ENCODE peak calls at places on chromosome 20, in six cellular contexts. One of them, this sample, is unnamed.
A peak's percentile ranks its signal among the peaks of the same experiment; 100 is the strongest.

GRCh38 chr20:24910461-24910860 is 38.6 kb upstream of the CST7 start:
- DNase-seq in brain microvascular endothelial cell: no peak
- DNase-seq in tibial artery: no peak
- DNase-seq in GM12865: no peak
- DNase-seq in AG20443: no peak
- DNase-seq in endodermal cell: peak; percentile 39
- DNase-seq in this sample: no peak

GRCh38 chr20:20864346-20865096 is 152.1 kb upstream of the RALGAPA2 start:
- DNase-seq in brain microvascular endothelial cell: no peak
- DNase-seq in AG20443: peak; percentile 23
- DNase-seq in GM12865: no peak
- DNase-seq in endodermal cell: no peak
- DNase-seq in tibial artery: no peak
- DNase-seq in this sample: no peak

GRCh38 chr20:37990571-37991151 is 42.6 kb downstream of the TTI1 start:
- DNase-seq in GM12865: peak; percentile 93
- DNase-seq in brain microvascular endothelial cell: peak; percentile 84
- DNase-seq in tibial artery: no peak
- DNase-seq in AG20443: peak; percentile 78
- DNase-seq in endodermal cell: no peak
- DNase-seq in this sample: peak; percentile 89

GRCh38 chr20:62636446-62636845 is 5.9 kb upstream of the SLCO4A1 start:
- DNase-seq in brain microvascular endothelial cell: no peak
- DNase-seq in GM12865: no peak
- DNase-seq in AG20443: no peak
- DNase-seq in endodermal cell: no peak
- DNase-seq in tibial artery: no peak
- DNase-seq in this sample: no peak

GRCh38 chr20:4519530-4519929 is 202.2 kb upstream of the PRND start:
- DNase-seq in GM12865: peak; percentile 26
- DNase-seq in AG20443: no peak
- DNase-seq in endodermal cell: peak; percentile 91
- DNase-seq in tibial artery: no peak
- DNase-seq in brain microvascular endothelial cell: no peak
- DNase-seq in this sample: peak; percentile 34

GRCh38 chr20:61719691-61720347 is 345.9 kb downstream of the TAF4 start:
- DNase-seq in tibial artery: no peak
- DNase-seq in AG20443: no peak
- DNase-seq in GM12865: no peak
- DNase-seq in endodermal cell: no peak
- DNase-seq in brain microvascular endothelial cell: no peak
- DNase-seq in this sample: no peak

GRCh38 chr20:63220696-63221399 is 4.9 kb upstream of the YTHDF1 start:
- DNase-seq in AG20443: no peak
- DNase-seq in brain microvascular endothelial cell: no peak
- DNase-seq in endodermal cell: no peak
- DNase-seq in tibial artery: no peak
- DNase-seq in GM12865: no peak
- DNase-seq in this sample: no peak

GRCh38 chr20:41095110-41095969 is 42.0 kb upstream of the PLCG1 start:
- DNase-seq in tibial artery: no peak
- DNase-seq in GM12865: peak; percentile 71
- DNase-seq in brain microvascular endothelial cell: peak; percentile 55
- DNase-seq in endodermal cell: peak; percentile 64
- DNase-seq in AG20443: peak; percentile 71
- DNase-seq in this sample: peak; percentile 58

GRCh38 chr20:46572181-46572580 is 21.7 kb upstream of the OCSTAMP start:
- DNase-seq in AG20443: no peak
- DNase-seq in brain microvascular endothelial cell: no peak
- DNase-seq in GM12865: no peak
- DNase-seq in endodermal cell: no peak
- DNase-seq in tibial artery: no peak
- DNase-seq in this sample: no peak

GRCh38 chr20:63903796-63904570 is 9.1 kb downstream of the DNAJC5 start:
- DNase-seq in GM12865: no peak
- DNase-seq in tibial artery: no peak
- DNase-seq in brain microvascular endothelial cell: no peak
- DNase-seq in endodermal cell: no peak
- DNase-seq in AG20443: no peak
- DNase-seq in this sample: no peak

GRCh38 chr20:54221383-54221782 is 13.5 kb downstream of the PFDN4 start:
- DNase-seq in GM12865: peak; percentile 9
- DNase-seq in AG20443: no peak
- DNase-seq in brain microvascular endothelial cell: no peak
- DNase-seq in tibial artery: no peak
- DNase-seq in endodermal cell: no peak
- DNase-seq in this sample: no peak

GRCh38 chr20:49156481-49156880 is 31.7 kb downstream of the STAU1 start:
- DNase-seq in GM12865: no peak
- DNase-seq in tibial artery: no peak
- DNase-seq in endodermal cell: no peak
- DNase-seq in AG20443: no peak
- DNase-seq in brain microvascular endothelial cell: no peak
- DNase-seq in this sample: no peak

GRCh38 chr20:43459022-43459942 is 1.6 kb downstream of the SRSF6 start:
- DNase-seq in GM12865: no peak
- DNase-seq in endodermal cell: no peak
- DNase-seq in brain microvascular endothelial cell: peak; percentile 12
- DNase-seq in AG20443: no peak
- DNase-seq in tibial artery: no peak
- DNase-seq in this sample: no peak

GRCh38 chr20:45061244-45061643 is 39.7 kb downstream of the KCNS1 start:
- DNase-seq in GM12865: no peak
- DNase-seq in endodermal cell: no peak
- DNase-seq in tibial artery: no peak
- DNase-seq in AG20443: peak; percentile 80
- DNase-seq in brain microvascular endothelial cell: peak; percentile 93
- DNase-seq in this sample: no peak

GRCh38 chr20:50260480-50261221 is 70.0 kb downstream of the CEBPB start:
- DNase-seq in brain microvascular endothelial cell: no peak
- DNase-seq in AG20443: no peak
- DNase-seq in endodermal cell: no peak
- DNase-seq in GM12865: no peak
- DNase-seq in tibial artery: peak; percentile 61
- DNase-seq in this sample: no peak

GRCh38 chr20:49406666-49407065 is 75.8 kb downstream of the KCNB1 start:
- DNase-seq in AG20443: no peak
- DNase-seq in GM12865: no peak
- DNase-seq in tibial artery: no peak
- DNase-seq in endodermal cell: no peak
- DNase-seq in brain microvascular endothelial cell: no peak
- DNase-seq in this sample: no peak

GRCh38 chr20:35398660-35399144 is 13.1 kb downstream of the UQCC1 start:
- DNase-seq in AG20443: peak; percentile 21
- DNase-seq in brain microvascular endothelial cell: no peak
- DNase-seq in GM12865: no peak
- DNase-seq in endodermal cell: no peak
- DNase-seq in tibial artery: no peak
- DNase-seq in this sample: no peak